ENCODE peak calls at places on chromosomes 16 and 17, in four cellular contexts. I is RWPE1; V is CD4-positive, alpha-beta memory T cell; Z is amygdala. K is an unnamed sample.
A peak's percentile ranks its signal among the peaks of the same experiment; 100 is the strongest.

GRCh38 chr16:49048557-49048956 is 233.1 kb downstream of the CBLN1 start:
- DNase-seq in I (peak; percentile 19), V (no peak), Z (no peak), K (no peak)

GRCh38 chr16:75272097-75272548 is 20.7 kb upstream of the BCAR1 start:
- DNase-seq in I (no peak), V (no peak), Z (no peak), K (no peak)

GRCh38 chr17:29048440-29049360 is 5.8 kb downstream of the PIPOX start:
- DNase-seq in I (no peak), V (no peak), Z (no peak), K (no peak)

GRCh38 chr16:27795992-27796614 is 246.2 kb downstream of the KATNIP start:
- DNase-seq in I (peak; percentile 25), V (no peak), Z (no peak), K (no peak)

GRCh38 chr16:81866820-81867440 is 87.8 kb downstream of the PLCG2 start:
- DNase-seq in I (no peak), V (no peak), Z (no peak), K (no peak)

GRCh38 chr16:76857402-76857801 is 333.6 kb upstream of the MON1B start:
- DNase-seq in I (no peak), V (no peak), Z (no peak), K (no peak)

GRCh38 chr17:73211745-73212144 is 18.9 kb downstream of the COG1 start:
- DNase-seq in I (no peak), V (peak; percentile 88), Z (no peak), K (peak; percentile 68)

GRCh38 chr16:57264950-57265371 is 19.5 kb downstream of the PLLP start:
- DNase-seq in I (no peak), V (no peak), Z (no peak), K (no peak)

GRCh38 chr16:47732806-47733150 is 271.6 kb downstream of the PHKB start:
- DNase-seq in I (peak; percentile 81), V (no peak), Z (no peak), K (no peak)

GRCh38 chr17:58231644-58232043 is 6.7 kb upstream of the LPO start:
- DNase-seq in I (no peak), V (no peak), Z (no peak), K (no peak)

GRCh38 chr16:74562117-74562516 is 44.8 kb downstream of the GLG1 start:
- DNase-seq in I (no peak), V (no peak), Z (no peak), K (no peak)

GRCh38 chr16:67786491-67786890 is 19.9 kb downstream of the RANBP10 start:
- DNase-seq in I (no peak), V (no peak), Z (no peak), K (no peak)

GRCh38 chr16:6841392-6841791 is 491.3 kb upstream of the RBFOX1 start:
- DNase-seq in I (no peak), V (no peak), Z (no peak), K (no peak)

GRCh38 chr16:64590516-64590915 is 531.3 kb downstream of the CDH11 start:
- DNase-seq in I (no peak), V (no peak), Z (no peak), K (no peak)

GRCh38 chr17:66369830-66370229 is 67.4 kb downstream of the PRKCA start:
- DNase-seq in I (no peak), V (no peak), Z (no peak), K (no peak)

GRCh38 chr16:8655184-8655717 is 19.2 kb upstream of the ABAT start:
- DNase-seq in I (no peak), V (no peak), Z (no peak), K (no peak)

GRCh38 chr17:48998557-48999440 is 1.6 kb downstream of the IGF2BP1 start:
- DNase-seq in I (no peak), V (no peak), Z (no peak), K (no peak)

GRCh38 chr17:69473801-69474170 is 59.3 kb downstream of the MAP2K6 start:
- DNase-seq in I (no peak), V (no peak), Z (no peak), K (no peak)

GRCh38 chr16:55466209-55466608 is 12.8 kb upstream of the MMP2 start:
- DNase-seq in I (no peak), V (no peak), Z (no peak), K (no peak)

GRCh38 chr17:29590979-29591736 is 1.7 kb upstream of the GIT1 start:
- DNase-seq in I (peak; percentile 78), V (no peak), Z (no peak), K (no peak)

GRCh38 chr16:86404678-86405077 is 105.6 kb upstream of the FOXF1 start:
- DNase-seq in I (no peak), V (no peak), Z (no peak), K (no peak)

GRCh38 chr17:13741744-13742143 is 140.0 kb upstream of the HS3ST3A1 start:
- DNase-seq in I (no peak), V (no peak), Z (no peak), K (no peak)

GRCh38 chr17:16942141-16943031 is 29.5 kb downstream of the TNFRSF13B start:
- DNase-seq in I (no peak), V (no peak), Z (no peak), K (no peak)

GRCh38 chr17:57954421-57955182 is 610 bp downstream of the CUEDC1 start:
- DNase-seq in I (peak; percentile 57), V (no peak), Z (peak; percentile 28), K (no peak)

GRCh38 chr16:81551821-81552304 is 107.3 kb downstream of the CMIP start:
- DNase-seq in I (no peak), V (no peak), Z (no peak), K (no peak)